ENCODE peak calls at places on chromosomes 4 and X, in four cellular contexts. K, I, M and J are unnamed samples.

GRCh38 chr4:57854748-57855147 is 744.6 kb upstream of the IGFBP7 start:
- DNase-seq in K (no peak), I (no peak), M (no peak), J (no peak)

GRCh38 chr4:159191989-159192388 is 89.1 kb downstream of the RAPGEF2 start:
- DNase-seq in K (peak), I (no peak), M (no peak), J (no peak)

GRCh38 chrX:18985186-18985435 is 1.2 kb upstream of the PHKA2 start:
- DNase-seq in K (no peak), I (no peak), M (no peak), J (no peak)

GRCh38 chr4:183261953-183262775 is 57.9 kb downstream of the CLDN22 start:
- DNase-seq in K (peak), I (peak), M (peak), J (peak)

GRCh38 chrX:153411255-153411987 is at the start of gene ZFP92:
- DNase-seq in K (no peak), I (no peak), M (peak), J (peak)

GRCh38 chr4:82429728-82430192 is 502 bp downstream of the HNRNPDL start:
- DNase-seq in K (no peak), I (no peak), M (peak), J (no peak)

GRCh38 chrX:131288738-131289511 is at the start of gene IGSF1:
- DNase-seq in K (peak), I (peak), M (no peak), J (no peak)

GRCh38 chr4:164700471-164700870 is 53.5 kb upstream of the SMIM31 start:
- DNase-seq in K (peak), I (peak), M (no peak), J (no peak)

GRCh38 chrX:75038925-75039324 is 113.7 kb upstream of the NEXMIF start:
- DNase-seq in K (peak), I (no peak), M (no peak), J (peak)

GRCh38 chrX:94288325-94288724 is 614.3 kb downstream of the FAM133A start:
- DNase-seq in K (peak), I (no peak), M (no peak), J (no peak)